ENCODE peak calls at places on chromosomes 16 and 17, in ten cellular contexts. I, K, S, N, A, E, L, V, Q and P are unnamed samples.

GRCh38 chr16:58044266-58045019 is 18.9 kb downstream of the MMP15 start:
- DNase-seq in N (no peak), L (no peak), K (no peak), E (no peak), I (no peak), A (no peak), V (no peak), S (no peak), Q (no peak), P (no peak)

GRCh38 chr17:40707720-40708119 is 4.2 kb upstream of the KRT24 start:
- DNase-seq in V (peak), Q (no peak), N (peak), K (no peak), S (no peak), E (no peak), L (no peak), A (no peak), I (no peak), P (no peak)

GRCh38 chr16:58556678-58557077 is 41.4 kb downstream of the SETD6 start:
- DNase-seq in L (no peak), S (no peak), I (no peak), E (no peak), Q (peak), K (no peak), V (no peak), A (no peak), N (no peak), P (no peak)

GRCh38 chr17:38538906-38539305 is 66.8 kb downstream of the SRCIN1 start:
- DNase-seq in L (no peak), Q (no peak), V (no peak), S (no peak), E (no peak), A (no peak), K (no peak), I (no peak), N (no peak), P (no peak)

GRCh38 chr17:45282683-45283644 is 21.1 kb upstream of the SPATA32 start:
- DNase-seq in K (no peak), A (peak), V (peak), Q (peak), S (peak), I (no peak), N (no peak), E (no peak), L (no peak), P (no peak)

GRCh38 chr16:3036726-3037315 is at the start of gene BICDL2:
- DNase-seq in K (no peak), Q (no peak), V (no peak), S (no peak), N (no peak), E (no peak), I (no peak), L (no peak), A (peak), P (no peak)

GRCh38 chr17:62188713-62189112 is 123.6 kb upstream of the MED13 start:
- DNase-seq in K (no peak), N (no peak), A (peak), S (no peak), V (no peak), L (no peak), I (no peak), Q (peak), E (no peak), P (no peak)

GRCh38 chr17:19766421-19767270 is 18.5 kb upstream of the ALDH3A1 start:
- DNase-seq in V (peak), K (peak), L (no peak), N (peak), E (peak), I (peak), A (peak), Q (peak), S (no peak), P (peak)

GRCh38 chr16:88296437-88297177 is 86.2 kb upstream of the ZNF469 start:
- DNase-seq in K (no peak), A (no peak), N (no peak), S (no peak), L (no peak), Q (no peak), I (no peak), V (no peak), E (no peak), P (no peak)

DNA sequence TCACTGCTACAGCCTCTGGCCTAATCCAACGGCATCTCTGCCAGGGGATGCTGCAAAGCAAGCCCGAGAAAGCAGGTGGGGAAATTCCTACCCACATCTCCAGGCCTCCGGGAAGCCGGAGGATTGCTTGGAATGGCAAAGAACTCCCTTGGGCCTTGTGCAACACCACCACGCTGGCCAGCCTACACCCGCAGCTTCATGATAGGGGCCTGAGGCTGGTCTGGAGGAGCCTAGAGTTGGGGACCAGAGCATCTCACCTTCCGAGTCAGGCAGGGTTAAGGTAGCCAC is 20.3 kb downstream of the GGA3 start:
- DNase-seq in Q (no peak), I (no peak), L (no peak), A (no peak), K (no peak), V (no peak), E (no peak), S (no peak), N (no peak), P (no peak)
- TF ChIP-seq CTCF in Q (no peak), I (no peak), L (no peak), A (no peak), K (no peak), V (no peak), E (no peak), S (no peak), N (no peak), P (no peak)

GRCh38 chr16:19555938-19556778 is 655 bp downstream of the VPS35L start:
- DNase-seq in A (peak), E (peak), L (peak), I (peak), K (no peak), S (no peak), V (no peak), N (peak), Q (peak), P (no peak)
- TF ChIP-seq CTCF in A (no peak), E (peak), L (peak), I (peak), K (peak), S (no peak), V (no peak), N (peak), Q (no peak), P (peak)

GRCh38 chr17:41864837-41865595 is at the start of gene KLHL11:
- DNase-seq in I (peak), S (peak), K (peak), A (peak), N (peak), Q (peak), L (peak), V (peak), E (peak), P (peak)
- TF ChIP-seq CTCF in I (no peak), S (no peak), K (no peak), A (no peak), N (no peak), Q (no peak), L (no peak), V (no peak), E (no peak), P (no peak)

GRCh38 chr17:47287068-47287467 is 33.4 kb downstream of the ITGB3 start:
- DNase-seq in N (no peak), V (no peak), E (no peak), A (no peak), K (no peak), S (no peak), L (no peak), Q (no peak), I (no peak), P (no peak)
- TF ChIP-seq CTCF in N (no peak), V (no peak), E (no peak), A (no peak), K (no peak), S (no peak), L (no peak), Q (no peak), I (no peak), P (no peak)

DNA sequence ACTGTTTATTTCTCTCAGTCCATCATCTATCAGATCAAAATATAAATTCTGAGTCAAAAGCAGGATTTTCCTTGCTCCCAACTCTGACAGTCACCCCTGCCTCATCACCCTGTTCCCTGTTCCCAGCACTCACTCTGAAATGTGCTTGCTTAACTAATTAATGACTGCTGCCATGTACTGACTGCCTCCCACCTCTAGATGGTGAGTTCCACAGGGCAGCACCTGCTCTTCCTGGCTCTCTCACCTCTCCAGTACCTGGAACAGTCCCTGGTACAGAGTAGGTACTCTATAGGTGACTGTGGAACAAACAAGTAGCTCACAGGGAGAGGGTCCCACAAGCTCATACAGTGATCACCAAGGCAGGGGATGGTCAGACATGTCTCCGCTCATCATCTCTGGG is 114.3 kb upstream of the C16orf82 start:
- DNase-seq in K (no peak), Q (no peak), E (no peak), V (no peak), L (no peak), A (no peak), N (no peak), S (no peak), I (no peak), P (no peak)
- TF ChIP-seq CTCF in K (no peak), Q (no peak), E (no peak), V (no peak), L (no peak), A (no peak), N (no peak), S (no peak), I (peak), P (no peak)

GRCh38 chr17:29384901-29385300 is 5.3 kb upstream of the TAOK1 start:
- DNase-seq in A (no peak), Q (no peak), S (no peak), V (no peak), L (no peak), I (no peak), K (no peak), E (no peak), N (no peak), P (no peak)
- TF ChIP-seq CTCF in A (no peak), Q (no peak), S (no peak), V (no peak), L (no peak), I (no peak), K (no peak), E (no peak), N (no peak), P (no peak)

GRCh38 chr17:67833946-67834631 is 8.8 kb downstream of the BPTF start:
- DNase-seq in V (no peak), Q (no peak), K (no peak), L (no peak), I (no peak), S (no peak), N (peak), E (no peak), A (no peak), P (peak)
- TF ChIP-seq CTCF in V (no peak), Q (no peak), K (no peak), L (peak), I (peak), S (peak), N (peak), E (peak), A (peak), P (peak)

DNA sequence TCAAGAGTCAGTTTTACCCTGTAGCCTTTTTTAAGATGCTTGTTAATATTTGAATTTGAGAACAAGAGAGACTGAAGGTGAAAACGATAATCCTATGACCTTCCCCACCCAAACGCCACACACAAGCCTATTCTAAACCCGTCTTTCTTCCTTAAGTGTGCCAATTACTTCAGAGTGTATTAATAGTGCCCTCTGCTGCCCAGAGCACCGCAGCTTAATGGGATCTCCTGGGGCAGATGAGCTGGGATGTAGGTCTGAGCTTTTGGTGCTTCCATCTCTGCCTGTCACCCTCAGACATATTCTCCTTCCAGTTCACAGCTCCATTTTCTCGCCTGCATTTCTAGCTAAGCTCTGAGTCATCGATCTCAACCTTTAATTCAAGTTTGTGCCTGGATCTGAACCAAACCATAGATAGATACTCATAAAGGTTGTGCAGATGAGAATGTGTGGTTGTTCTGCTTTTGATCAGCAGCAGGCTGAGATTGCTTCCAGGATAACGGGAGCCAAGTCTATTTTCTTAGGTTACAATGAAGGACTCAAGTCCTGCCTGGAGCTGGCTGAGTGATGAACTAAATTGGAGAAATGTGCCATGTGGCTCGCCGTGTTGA is 46.4 kb upstream of the CDH13 start:
- DNase-seq in Q (no peak), V (peak), A (peak), I (no peak), S (no peak), K (no peak), N (peak), L (no peak), E (no peak), P (no peak)
- TF ChIP-seq CTCF in Q (peak), V (peak), A (peak), I (peak), S (peak), K (peak), N (no peak), L (peak), E (peak), P (peak)